ENCODE peak calls at places on chromosome 14, in ten cellular contexts. M is WTC11, B is kidney epithelial cell, Z is fibroblast of villous mesenchyme, N is WERI-Rb-1, W is neural crest cell, F is RWPE1, P is breast epithelium, Q is ovary, U is GM12864. O is an unnamed sample.
A peak's percentile ranks its signal among the peaks of the same experiment; 100 is the strongest.

GRCh38 chr14:21860172-21860571 is 186.6 kb upstream of the OR4E1 start:
- DNase-seq in Q (no peak), W (no peak), B (no peak), F (no peak), Z (no peak), M (peak; percentile 58), U (no peak), N (peak; percentile 9), P (no peak), O (peak; percentile 8)

GRCh38 chr14:78448483-78449094 is 278.4 kb downstream of the NRXN3 start:
- DNase-seq in U (peak; percentile 26), B (no peak), Q (no peak), Z (peak; percentile 1), M (peak; percentile 80), F (peak; percentile 36), N (peak; percentile 65), P (no peak), W (peak; percentile 69), O (peak; percentile 71)

GRCh38 chr14:75578099-75578785 is at the start of gene FLVCR2:
- DNase-seq in Z (peak; percentile 74), B (peak; percentile 12), P (peak; percentile 82), U (no peak), M (peak; percentile 70), W (peak; percentile 58), F (peak; percentile 79), Q (peak; percentile 85), N (peak; percentile 64), O (peak; percentile 80)

GRCh38 chr14:34997762-34998161 is 15.0 kb downstream of the SRP54 start:
- DNase-seq in P (no peak), B (no peak), M (no peak), Q (no peak), Z (peak; percentile 48), F (no peak), U (no peak), W (no peak), N (no peak), O (no peak)

GRCh38 chr14:94110552-94111181 is at the start of gene IFI27:
- DNase-seq in Q (peak; percentile 46), U (no peak), W (no peak), Z (peak; percentile 82), M (no peak), F (peak; percentile 73), N (no peak), B (no peak), P (no peak), O (no peak)

GRCh38 chr14:98173291-98173690 is 1098.7 kb downstream of the BCL11B start:
- DNase-seq in N (no peak), W (no peak), P (no peak), Z (no peak), Q (no peak), M (no peak), F (no peak), B (no peak), U (no peak), O (no peak)

GRCh38 chr14:24070285-24071143 is 848 bp upstream of the CPNE6 start:
- DNase-seq in W (no peak), N (no peak), M (no peak), B (no peak), F (no peak), Q (no peak), U (no peak), P (no peak), Z (no peak), O (no peak)

GRCh38 chr14:24418492-24418873 is 11.0 kb downstream of the CBLN3 start:
- DNase-seq in N (no peak), Z (no peak), F (no peak), M (no peak), P (no peak), W (no peak), Q (peak; percentile 42), B (no peak), U (no peak), O (no peak)

GRCh38 chr14:38339704-38340103 is 83.8 kb upstream of the CLEC14A start:
- DNase-seq in Z (peak; percentile 83), W (no peak), B (no peak), M (no peak), N (no peak), P (no peak), Q (no peak), F (no peak), U (no peak), O (no peak)

GRCh38 chr14:34911209-34912150 is 36.3 kb upstream of the BAZ1A start:
- DNase-seq in U (no peak), W (no peak), M (no peak), F (no peak), Z (peak; percentile 50), N (no peak), B (peak; percentile 7), P (no peak), Q (no peak), O (no peak)

GRCh38 chr14:77570706-77571293 is 45.6 kb downstream of the SPTLC2 start:
- DNase-seq in B (no peak), N (no peak), Q (peak; percentile 26), F (no peak), P (no peak), W (no peak), U (no peak), Z (peak; percentile 64), M (no peak), O (no peak)

DNA sequence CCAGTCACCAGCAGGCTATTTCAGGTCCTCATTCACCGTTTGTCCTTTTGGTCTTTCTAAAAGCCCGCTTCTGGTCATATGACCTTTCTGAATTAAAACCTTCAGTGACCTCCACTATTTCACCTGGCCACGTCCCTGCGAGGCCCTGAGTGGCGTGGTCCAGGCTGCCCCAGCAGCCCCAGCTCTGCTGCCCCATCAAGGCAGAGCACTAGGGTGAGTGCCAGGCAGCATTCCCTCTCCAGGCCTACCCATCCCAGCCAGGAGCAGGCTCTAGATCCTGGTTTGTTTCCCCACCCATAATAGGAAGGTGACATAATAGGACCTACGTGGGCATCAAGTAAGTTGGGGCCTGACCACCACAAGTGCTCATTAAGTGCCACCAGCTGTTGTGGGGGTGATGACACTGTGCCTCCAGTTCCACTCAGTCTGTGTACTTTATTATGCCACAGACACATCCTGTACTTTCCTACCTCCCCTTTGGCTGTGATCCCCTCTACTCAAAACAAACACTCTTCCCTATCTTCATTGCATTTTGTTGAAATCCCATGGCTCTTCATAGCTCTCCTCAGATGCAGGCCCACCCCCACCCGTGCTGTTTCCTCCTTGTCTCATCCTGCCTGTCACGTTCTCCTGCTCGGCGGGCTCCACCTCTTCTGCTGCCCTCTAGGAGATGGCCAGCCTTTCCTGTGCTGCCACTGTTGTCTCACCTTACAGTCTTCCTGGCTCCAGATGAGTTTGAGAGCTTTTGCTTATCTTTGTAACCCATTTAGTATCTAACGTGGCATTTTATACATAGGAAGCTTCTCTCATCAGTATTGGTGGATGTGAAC is 21.4 kb downstream of the CKB start:
- DNase-seq in M (no peak), B (no peak), W (no peak), N (no peak), Z (no peak), F (no peak), Q (no peak), P (no peak), U (no peak), O (no peak)
- TF ChIP-seq CTCF in M (no peak), B (no peak), W (no peak), N (no peak), Z (no peak), F (no peak), Q (no peak), P (no peak), U (no peak), O (no peak)

GRCh38 chr14:100078216-100078780 is 13.1 kb downstream of the EVL start:
- DNase-seq in F (no peak), Z (peak; percentile 43), M (no peak), B (no peak), N (no peak), P (no peak), Q (no peak), W (no peak), U (no peak), O (no peak)

GRCh38 chr14:100077441-100077840 is 12.2 kb downstream of the EVL start:
- DNase-seq in U (no peak), N (no peak), M (no peak), B (no peak), P (no peak), Q (no peak), F (no peak), Z (no peak), W (no peak), O (no peak)

GRCh38 chr14:100074431-100075100 is 9.3 kb downstream of the EVL start:
- DNase-seq in U (no peak), M (no peak), F (no peak), W (no peak), B (no peak), P (no peak), Q (no peak), N (no peak), Z (no peak), O (no peak)

GRCh38 chr14:100076630-100077029 is 11.4 kb downstream of the EVL start:
- DNase-seq in F (peak; percentile 30), P (no peak), Z (peak; percentile 99), M (no peak), U (no peak), W (no peak), B (no peak), Q (no peak), N (peak; percentile 63), O (no peak)

GRCh38 chr14:100076133-100076532 is 10.9 kb downstream of the EVL start:
- DNase-seq in U (no peak), N (peak; percentile 22), P (no peak), Q (no peak), W (no peak), Z (peak; percentile 51), F (no peak), B (no peak), M (peak; percentile 60), O (no peak)
- TF ChIP-seq CTCF in U (peak; percentile 59), N (peak; percentile 35), P (no peak), Q (no peak), W (peak; percentile 27), Z (peak; percentile 36), F (no peak), B (peak; percentile 25), M (peak; percentile 33), O (peak; percentile 13)

GRCh38 chr14:55354500-55354899 is 57.1 kb downstream of the ATG14 start:
- DNase-seq in Q (peak; percentile 39), F (peak; percentile 54), P (no peak), U (no peak), N (peak; percentile 77), B (no peak), W (peak; percentile 22), Z (peak; percentile 67), M (peak; percentile 62), O (peak; percentile 31)
- TF ChIP-seq CTCF in Q (peak; percentile 15), F (peak; percentile 65), P (no peak), U (peak; percentile 77), N (peak; percentile 78), B (peak; percentile 87), W (peak; percentile 71), Z (peak; percentile 77), M (peak; percentile 34), O (peak; percentile 47)

GRCh38 chr14:88729159-88729558 is 63.6 kb downstream of the EML5 start:
- DNase-seq in B (no peak), U (no peak), M (no peak), F (no peak), Z (no peak), P (no peak), W (no peak), Q (no peak), N (no peak), O (no peak)
- TF ChIP-seq CTCF in B (peak; percentile 10), U (peak; percentile 22), M (no peak), F (peak; percentile 8), Z (peak; percentile 34), P (no peak), W (peak; percentile 50), Q (no peak), N (peak; percentile 6), O (peak; percentile 10)